ENCODE peak calls at places on chromosomes 7 and 10, in eight cellular contexts. U is brain microvascular endothelial cell, X is tibial artery, F is thoracic aorta, R is heart left ventricle, B is cardiac muscle cell, C is psoas muscle, Q is gastrocnemius medialis. W is an unnamed sample.

GRCh38 chr7:73340514-73340913 is 12.6 kb downstream of the FKBP6 start:
- DNase-seq in U (no peak), X (no peak), F (no peak), R (no peak), B (no peak), C (no peak), Q (no peak), W (no peak)

GRCh38 chr10:89921422-89921821 is 220.0 kb downstream of the KIF20B start:
- DNase-seq in U (peak; percentile 3), X (no peak), F (no peak), R (no peak), B (no peak), C (no peak), Q (no peak), W (no peak)

GRCh38 chr7:8389898-8390642 is 43.3 kb upstream of the NXPH1 start:
- DNase-seq in U (no peak), X (no peak), F (no peak), R (no peak), B (no peak), C (peak; percentile 47), Q (no peak), W (peak; percentile 39)

GRCh38 chr10:131195116-131195515 is 116.4 kb downstream of the TCERG1L start:
- DNase-seq in U (no peak), X (no peak), F (no peak), R (no peak), B (no peak), C (no peak), Q (no peak), W (no peak)

GRCh38 chr7:83984076-83984475 is 210.5 kb downstream of the SEMA3A start:
- DNase-seq in U (no peak), X (no peak), F (no peak), R (no peak), B (peak; percentile 6), C (no peak), Q (no peak), W (no peak)

GRCh38 chr7:30348083-30348560 is 63.7 kb downstream of the ZNRF2 start:
- DNase-seq in U (peak; percentile 76), X (no peak), F (no peak), R (peak; percentile 22), B (peak; percentile 83), C (no peak), Q (no peak), W (no peak)

GRCh38 chr7:149053885-149054284 is 25.6 kb upstream of the PDIA4 start:
- DNase-seq in U (no peak), X (no peak), F (no peak), R (no peak), B (no peak), C (no peak), Q (no peak), W (no peak)

GRCh38 chr10:63343476-63343875 is 122.3 kb downstream of the JMJD1C start:
- DNase-seq in U (no peak), X (no peak), F (no peak), R (no peak), B (no peak), C (no peak), Q (no peak), W (no peak)

GRCh38 chr7:133854739-133855138 is 272.4 kb upstream of the LRGUK start:
- DNase-seq in U (peak; percentile 48), X (no peak), F (no peak), R (no peak), B (peak; percentile 74), C (no peak), Q (no peak), W (no peak)

GRCh38 chr7:155032978-155033377 is 30.1 kb upstream of the PAXIP1 start:
- DNase-seq in U (no peak), X (no peak), F (no peak), R (no peak), B (no peak), C (no peak), Q (no peak), W (no peak)
- TF ChIP-seq CTCF in U (no peak), X (no peak), F (no peak), R (no peak), B (no peak), C (no peak), Q (no peak), W (no peak)

GRCh38 chr7:27161721-27162547 is 3.4 kb downstream of the HOXA9 start:
- DNase-seq in U (no peak), X (peak; percentile 29), F (no peak), R (peak; percentile 10), B (no peak), C (peak; percentile 59), Q (no peak), W (no peak)
- H3K4me3 ChIP-seq in U (no peak overlapping the region), X (peak overlapping the region; percentile 68), F (no peak overlapping the region), R (no peak overlapping the region), B (peak overlapping the region; percentile 45), C (peak overlapping the region; percentile 79), Q (no peak overlapping the region), W (no peak overlapping the region)

GRCh38 chr7:158133057-158133456 is 454.6 kb downstream of the PTPRN2 start:
- DNase-seq in U (no peak), X (no peak), F (no peak), R (no peak), B (no peak), C (peak; percentile 21), Q (no peak), W (no peak)

GRCh38 chr7:158135931-158136330 is 451.7 kb downstream of the PTPRN2 start:
- DNase-seq in U (no peak), X (no peak), F (no peak), R (no peak), B (no peak), C (no peak), Q (no peak), W (no peak)

GRCh38 chr7:158130023-158130409 is 457.6 kb downstream of the PTPRN2 start:
- DNase-seq in U (no peak), X (no peak), F (no peak), R (no peak), B (no peak), C (no peak), Q (no peak), W (no peak)

GRCh38 chr7:158134824-158135223 is 452.8 kb downstream of the PTPRN2 start:
- DNase-seq in U (no peak), X (no peak), F (no peak), R (no peak), B (no peak), C (no peak), Q (no peak), W (no peak)

GRCh38 chr7:158133515-158134271 is 453.9 kb downstream of the PTPRN2 start:
- DNase-seq in U (no peak), X (no peak), F (no peak), R (no peak), B (no peak), C (peak; percentile 32), Q (no peak), W (no peak)
- TF ChIP-seq CTCF in U (no peak), X (no peak), F (no peak), R (no peak), B (no peak), C (no peak), Q (no peak), W (no peak)

DNA sequence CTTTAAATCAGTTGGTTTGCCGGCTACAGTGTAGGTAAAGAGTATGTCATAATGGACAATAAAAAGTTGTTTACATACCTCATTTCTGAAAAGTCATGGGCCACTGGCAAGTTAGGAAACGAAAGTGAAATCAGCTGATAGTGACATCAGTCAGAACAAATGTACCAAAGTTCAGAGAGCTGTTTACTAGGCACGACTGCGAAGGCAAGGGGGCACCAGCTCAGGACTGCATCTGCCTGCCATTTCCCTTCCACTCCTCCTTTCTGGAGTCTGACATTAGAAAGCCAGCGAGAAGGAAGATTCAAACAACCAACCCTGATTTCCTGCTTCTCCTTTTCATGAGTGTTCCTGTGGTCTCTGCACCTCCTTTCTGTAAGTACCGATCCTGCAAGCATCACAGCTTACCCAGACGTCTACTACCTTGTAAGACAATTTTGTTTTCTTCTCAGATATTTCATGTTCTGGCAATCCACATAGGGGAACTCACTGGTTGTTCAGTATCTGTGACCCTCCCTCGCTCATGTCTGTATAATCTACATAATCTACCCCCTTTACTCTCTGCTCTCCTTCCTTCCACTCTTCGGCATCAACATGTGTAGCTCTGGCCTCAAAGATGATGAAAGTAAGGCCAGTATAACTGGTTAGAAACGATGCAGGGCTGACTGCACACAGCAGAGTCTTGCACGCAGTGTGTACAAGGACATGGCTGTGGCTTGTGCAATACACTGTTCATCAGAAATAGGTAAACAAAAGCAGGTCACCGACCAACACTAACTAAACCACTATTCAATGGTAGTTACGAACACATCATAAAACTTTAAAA is at the start of gene TMEM140:
- DNase-seq in U (peak; percentile 66), X (no peak), F (no peak), R (no peak), B (peak; percentile 71), C (peak; percentile 77), Q (peak; percentile 80), W (no peak)
- H3K4me3 ChIP-seq in U (peak within 1 kb of the TSS; percentile 23), X (peak within 1 kb of the TSS; percentile 45), F (peak within 1 kb of the TSS; percentile 75), R (peak within 1 kb of the TSS; percentile 61), B (no peak within 1 kb of the TSS), C (peak within 1 kb of the TSS; percentile 78), Q (peak within 1 kb of the TSS; percentile 74), W (peak within 1 kb of the TSS; percentile 37)

W was measured in heart right ventricle.